ENCODE peak calls at places on chromosome 5, in five cellular contexts. I is NT2/D1, H is sigmoid colon, E is H7, K is fibroblast of pulmonary artery. B is an unnamed sample.

GRCh38 chr5:54836959-54837534 is 148.3 kb downstream of the ESM1 start:
- DNase-seq in K (peak; percentile 69), H (no peak), I (no peak), E (no peak), B (no peak)

GRCh38 chr5:53151713-53152458 is 42.3 kb upstream of the MOCS2 start:
- DNase-seq in I (no peak), H (no peak), E (no peak), K (peak; percentile 83), B (no peak)

GRCh38 chr5:37755581-37755980 is 84.3 kb downstream of the GDNF start:
- DNase-seq in K (no peak), E (no peak), I (no peak), H (no peak), B (no peak)

GRCh38 chr5:3862906-3863305 is 267.3 kb downstream of the IRX1 start:
- DNase-seq in E (no peak), I (no peak), K (no peak), H (no peak), B (no peak)

GRCh38 chr5:18954239-18954638 is 1033.8 kb downstream of the CDH18 start:
- DNase-seq in E (no peak), H (no peak), K (no peak), I (no peak), B (no peak)

GRCh38 chr5:82911902-82912301 is 165.3 kb downstream of the TMEM167A start:
- DNase-seq in E (no peak), K (no peak), H (no peak), I (no peak), B (no peak)

GRCh38 chr5:159208508-159209437 is 580 bp downstream of the RNF145 start:
- DNase-seq in K (peak; percentile 46), E (peak; percentile 80), I (peak; percentile 28), H (peak; percentile 70), B (no peak)

GRCh38 chr5:169287529-169287928 is 13.4 kb downstream of the SLIT3 start:
- DNase-seq in E (no peak), H (peak; percentile 74), I (no peak), K (no peak), B (no peak)

GRCh38 chr5:141261238-141261546 is 16.0 kb downstream of the PCDHB15 start:
- DNase-seq in K (no peak), I (no peak), E (no peak), H (no peak), B (no peak)

GRCh38 chr5:127757576-127757975 is 54.4 kb downstream of the CCDC192 start:
- DNase-seq in I (no peak), K (peak; percentile 87), E (peak; percentile 43), H (no peak), B (no peak)

GRCh38 chr5:14153932-14154646 is 10.9 kb downstream of the TRIO start:
- DNase-seq in E (peak; percentile 51), K (peak; percentile 81), H (peak; percentile 93), I (no peak), B (peak; percentile 94)
- H3K4me3 ChIP-seq in E (no peak overlapping the region), K (peak overlapping the region; percentile 32), H (peak overlapping the region; percentile 24), I (no peak overlapping the region), B (peak overlapping the region; percentile 8)

GRCh38 chr5:100898504-100899346 is 4.4 kb downstream of the ST8SIA4 start:
- DNase-seq in H (no peak), E (no peak), K (no peak), I (no peak), B (no peak)
- H3K4me3 ChIP-seq in H (no peak overlapping the region), E (no peak overlapping the region), K (no peak overlapping the region), I (no peak overlapping the region), B (no peak overlapping the region)

GRCh38 chr5:131515348-131515747 is 119.7 kb downstream of the RAPGEF6 start:
- DNase-seq in H (no peak), E (no peak), K (no peak), I (no peak), B (no peak)

GRCh38 chr5:131511934-131512333 is 123.1 kb downstream of the RAPGEF6 start:
- DNase-seq in K (no peak), H (no peak), I (no peak), E (peak; percentile 4), B (no peak)

GRCh38 chr5:131509811-131510210 is 125.2 kb downstream of the RAPGEF6 start:
- DNase-seq in I (no peak), E (no peak), K (no peak), H (no peak), B (no peak)

GRCh38 chr5:131513780-131514179 is 121.2 kb downstream of the RAPGEF6 start:
- DNase-seq in K (no peak), E (no peak), H (no peak), I (no peak), B (no peak)

DNA sequence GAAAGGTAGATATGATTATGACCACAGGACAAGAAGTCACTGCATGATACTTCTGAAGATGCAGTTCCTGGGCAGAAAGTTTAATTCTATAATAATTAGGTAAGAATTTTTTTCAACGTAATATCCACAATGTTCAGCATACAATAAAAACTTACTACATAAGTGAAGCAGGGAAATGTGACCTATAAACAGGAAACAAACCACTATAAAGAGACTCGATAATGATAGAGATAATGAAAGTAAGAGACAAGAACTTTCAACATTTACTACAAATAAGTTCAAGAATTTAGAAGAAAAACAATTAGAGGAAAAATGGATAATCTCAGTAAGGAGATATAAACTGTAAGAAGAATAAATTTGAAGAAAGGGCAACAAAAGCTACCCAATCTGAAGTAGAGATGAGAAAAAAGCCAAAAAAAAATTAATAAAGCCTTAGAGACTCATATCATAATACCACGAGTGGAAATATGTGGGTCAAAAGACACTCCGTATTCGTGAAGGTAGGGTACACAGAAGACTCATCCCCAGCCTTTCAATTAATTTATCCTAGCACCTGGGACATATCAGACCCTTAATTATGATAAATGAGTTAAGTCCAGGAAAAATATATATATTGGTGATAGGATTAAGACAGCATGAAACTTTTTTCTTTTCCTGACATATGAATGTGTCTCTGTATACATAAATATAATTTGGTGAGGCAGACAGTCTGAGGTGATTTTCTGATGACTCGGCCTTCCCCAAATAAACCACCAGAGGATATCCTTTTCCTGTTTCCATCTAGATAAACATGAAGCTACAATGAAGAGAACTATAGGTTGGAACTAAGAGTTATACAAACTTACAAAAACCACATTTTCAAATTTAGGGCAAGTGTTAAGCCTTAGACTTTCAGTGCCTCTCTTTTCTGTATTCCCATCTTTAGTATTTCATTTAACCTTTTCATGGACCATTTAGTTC is 120.4 kb downstream of the RAPGEF6 start:
- DNase-seq in K (no peak), H (no peak), E (no peak), I (no peak), B (no peak)
- H3K4me3 ChIP-seq in K (no peak overlapping the region), H (no peak overlapping the region), E (no peak overlapping the region), I (no peak overlapping the region), B (no peak overlapping the region)

DNA sequence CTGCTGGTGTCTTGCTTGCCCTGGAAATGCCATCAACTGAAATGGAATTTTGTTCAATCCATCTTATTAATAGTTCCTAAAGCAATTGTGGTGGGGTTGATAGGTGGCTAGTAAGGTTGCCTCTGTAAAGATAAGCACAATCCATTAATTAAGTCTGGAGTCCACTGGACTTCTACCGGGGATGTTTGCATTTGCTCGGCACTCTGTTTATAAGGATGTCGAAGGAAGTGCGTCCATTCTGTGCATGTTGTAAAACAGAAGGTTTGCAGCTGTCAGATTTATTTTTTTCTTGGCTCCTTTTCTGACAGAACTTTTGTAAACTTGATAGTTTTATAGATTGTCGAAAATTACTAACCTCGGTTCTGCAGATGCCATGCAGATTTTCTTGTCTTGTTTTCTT is 12.8 kb upstream of the TNFAIP8 start:
- DNase-seq in I (no peak), K (no peak), E (no peak), H (no peak), B (no peak)
- H3K4me3 ChIP-seq in I (no peak overlapping the region), K (no peak overlapping the region), E (no peak overlapping the region), H (no peak overlapping the region), B (no peak overlapping the region)

DNA sequence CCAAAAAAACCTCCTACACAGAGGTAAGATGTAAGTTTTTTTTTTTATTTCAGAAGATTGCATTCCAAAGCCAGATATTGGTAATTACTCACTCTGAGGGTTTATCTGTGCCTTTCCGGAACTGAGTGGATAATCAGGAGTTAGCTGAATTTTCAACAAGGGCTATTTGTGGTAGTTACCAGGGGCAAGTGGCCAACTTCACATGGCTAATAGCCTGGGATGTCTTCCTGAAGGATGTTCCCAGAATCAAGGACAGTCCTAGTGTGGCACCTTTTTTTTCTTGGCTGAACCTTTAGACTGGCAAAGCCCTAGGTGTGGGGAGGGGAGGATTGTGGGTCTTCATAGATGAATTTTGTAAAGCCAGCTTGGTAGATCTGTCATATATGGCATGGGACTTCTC is 7.1 kb downstream of the LARP1 start:
- DNase-seq in I (no peak), H (no peak), E (no peak), K (no peak), B (no peak)
- H3K4me3 ChIP-seq in I (no peak overlapping the region), H (no peak overlapping the region), E (no peak overlapping the region), K (no peak overlapping the region), B (no peak overlapping the region)

DNA sequence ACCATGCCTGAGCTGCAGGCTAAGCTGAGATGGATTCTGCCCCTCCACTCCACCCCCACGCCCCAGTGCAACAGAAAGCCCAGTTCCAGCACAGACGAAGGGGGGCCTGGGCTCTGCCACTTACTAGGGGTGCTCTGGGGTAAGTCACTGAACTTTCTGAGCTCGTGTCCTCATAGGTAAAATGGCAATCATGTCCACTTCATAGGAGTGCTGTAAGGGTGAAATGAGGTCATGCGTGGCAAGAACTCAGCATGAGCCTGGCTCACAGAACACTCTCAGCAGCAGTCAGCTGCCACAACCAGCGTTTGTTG is 8.4 kb upstream of the PSD2 start:
- DNase-seq in E (no peak), I (no peak), K (no peak), H (no peak), B (no peak)
- H3K4me3 ChIP-seq in E (no peak overlapping the region), I (no peak overlapping the region), K (no peak overlapping the region), H (peak overlapping the region; percentile 64), B (peak overlapping the region; percentile 60)

GRCh38 chr5:87268126-87268969 is 665 bp downstream of the RASA1 start:
- DNase-seq in I (peak; percentile 16), E (peak; percentile 72), K (peak; percentile 64), H (peak; percentile 77), B (peak; percentile 93)
- H3K4me3 ChIP-seq in I (peak overlapping the region; percentile 87), E (peak overlapping the region; percentile 93), K (peak overlapping the region; percentile 94), H (peak overlapping the region; percentile 98), B (peak overlapping the region; percentile 98)

DNA sequence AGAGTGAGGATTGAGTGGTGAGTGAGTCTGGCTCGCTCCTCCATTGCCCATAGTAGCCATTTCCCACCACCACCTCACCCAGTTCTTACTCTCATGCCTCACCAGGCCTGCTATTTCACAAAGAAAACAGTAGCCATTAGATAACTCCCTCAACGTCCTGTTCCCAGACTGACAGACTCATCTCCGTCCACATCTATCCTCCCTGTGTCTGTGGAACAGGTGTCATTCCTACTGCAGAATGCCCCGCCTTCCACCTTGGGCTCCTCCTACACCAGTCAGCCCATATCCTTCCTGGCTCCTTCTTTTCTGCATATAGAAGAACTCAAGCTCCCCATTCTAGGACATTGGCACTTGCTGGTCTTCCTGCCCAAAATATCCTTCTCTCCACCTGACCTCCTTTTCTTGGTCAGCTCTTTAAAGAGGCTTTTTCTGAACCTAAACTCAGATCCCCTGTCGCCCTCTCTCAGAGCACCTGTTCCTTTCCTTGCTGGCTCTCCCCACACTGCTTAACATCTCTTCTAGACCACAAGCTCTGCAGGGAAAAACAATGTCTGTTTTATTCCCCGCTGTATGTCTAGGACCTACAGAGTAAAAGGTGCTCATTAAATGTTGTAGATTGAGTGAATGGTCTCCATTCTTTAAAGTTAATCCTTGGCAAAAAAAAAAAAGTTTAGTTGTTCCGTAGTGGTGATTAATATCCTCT is 3.2 kb downstream of the TNFAIP8 start:
- DNase-seq in E (no peak), H (no peak), I (no peak), K (no peak), B (no peak)
- H3K4me3 ChIP-seq in E (no peak overlapping the region), H (no peak overlapping the region), I (no peak overlapping the region), K (no peak overlapping the region), B (no peak overlapping the region)

B was measured in esophagus muscularis mucosa.